ENCODE peak calls at places on chromosomes 1 and 21, in five cellular contexts. E is NT2/D1, Z is HepG2, N is H1, R is GM12878. C is an unnamed sample.

GRCh38 chr1:91428182-91428798 is 23.7 kb upstream of the HFM1 start:
- DNase-seq in N (peak), Z (no peak), R (no peak), E (peak), C (no peak)

GRCh38 chr1:47555307-47555706 is 117.5 kb downstream of the FOXD2 start:
- DNase-seq in N (no peak), E (no peak), R (no peak), Z (no peak), C (no peak)

GRCh38 chr1:180863158-180863775 is 49.4 kb upstream of the KIAA1614 start:
- DNase-seq in N (no peak), R (no peak), E (peak), Z (peak), C (peak)

GRCh38 chr1:110672753-110673108 is 2.0 kb downstream of the KCNA3 start:
- DNase-seq in E (no peak), Z (no peak), R (peak), N (no peak), C (no peak)

GRCh38 chr1:27574871-27575831 is 28.8 kb downstream of the AHDC1 start:
- DNase-seq in N (peak), E (peak), Z (no peak), R (no peak), C (peak)

GRCh38 chr21:25710550-25710949 is 24.2 kb downstream of the ATP5PF start:
- DNase-seq in N (no peak), E (no peak), R (no peak), Z (no peak), C (no peak)

GRCh38 chr1:42963378-42964005 is 4.8 kb upstream of the SLC2A1 start:
- DNase-seq in Z (peak), N (no peak), R (no peak), E (no peak), C (no peak)

GRCh38 chr1:1394116-1394515 is 5.0 kb downstream of the CCNL2 start:
- DNase-seq in N (no peak), R (no peak), Z (no peak), E (no peak), C (no peak)

GRCh38 chr1:209643295-209644020 is 8.8 kb downstream of the LAMB3 start:
- DNase-seq in R (no peak), Z (no peak), N (no peak), E (no peak), C (no peak)

GRCh38 chr21:31752352-31752751 is 20.4 kb upstream of the SCAF4 start:
- DNase-seq in Z (no peak), N (no peak), E (no peak), R (no peak), C (no peak)

GRCh38 chr1:178945763-178946266 is 74.9 kb upstream of the ANGPTL1 start:
- DNase-seq in Z (no peak), E (no peak), R (no peak), N (peak), C (no peak)

GRCh38 chr1:216805233-216805632 is 82.0 kb upstream of the ESRRG start:
- DNase-seq in N (no peak), Z (no peak), R (no peak), E (no peak), C (no peak)

GRCh38 chr1:228849011-228849541 is 113.8 kb downstream of the RHOU start:
- DNase-seq in E (no peak), N (peak), R (peak), Z (peak), C (no peak)

GRCh38 chr1:2202843-2203601 is 8.4 kb upstream of the FAAP20 start:
- DNase-seq in N (no peak), Z (no peak), R (no peak), E (no peak), C (no peak)

GRCh38 chr1:16440150-16440479 is 409 bp upstream of the NECAP2 start:
- DNase-seq in E (no peak), N (no peak), R (no peak), Z (peak), C (no peak)

GRCh38 chr1:32042330-32042729 is 28.7 kb downstream of the KHDRBS1 start:
- DNase-seq in E (no peak), R (no peak), N (no peak), Z (no peak), C (no peak)

GRCh38 chr1:177849130-177849529 is 120.7 kb downstream of the SEC16B start:
- DNase-seq in N (no peak), E (no peak), R (no peak), Z (no peak), C (no peak)

GRCh38 chr1:206004269-206004800 is 1.1 kb upstream of the RAB7B start:
- DNase-seq in Z (no peak), E (no peak), N (no peak), R (no peak), C (no peak)

GRCh38 chr1:147337040-147337439 is 94.6 kb downstream of the CHD1L start:
- DNase-seq in Z (no peak), E (peak), R (no peak), N (peak), C (no peak)

GRCh38 chr1:200029035-200029623 is 1.6 kb downstream of the NR5A2 start:
- DNase-seq in R (no peak), Z (no peak), N (peak), E (no peak), C (peak)

GRCh38 chr1:217274416-217274815 is 356.5 kb downstream of the GPATCH2 start:
- DNase-seq in E (no peak), Z (no peak), R (no peak), N (no peak), C (no peak)

DNA sequence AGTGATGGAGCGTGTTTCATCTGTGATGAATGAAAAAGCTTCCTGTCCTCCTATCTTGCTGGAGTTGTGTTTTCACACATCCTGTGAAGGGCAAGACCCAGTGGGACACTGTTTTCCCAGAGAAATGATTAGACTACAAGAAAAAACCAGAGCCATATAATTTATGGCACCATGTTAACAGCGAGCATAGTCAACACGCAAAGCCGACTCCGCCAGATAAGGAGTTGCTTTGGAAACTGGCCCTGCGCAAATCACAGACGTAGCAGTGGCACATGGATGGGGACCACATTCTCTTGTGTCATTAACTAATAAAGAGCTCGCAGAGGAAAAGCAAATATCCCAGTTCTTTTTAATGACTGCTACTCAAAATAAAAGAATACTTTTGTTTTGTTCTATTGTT is 471.2 kb upstream of the RUNX1 start:
- DNase-seq in N (no peak), R (no peak), E (no peak), Z (no peak), C (no peak)
- TF ChIP-seq SUZ12 in N (no peak), R (no peak), E (no peak), Z (no peak), C (no peak)

DNA sequence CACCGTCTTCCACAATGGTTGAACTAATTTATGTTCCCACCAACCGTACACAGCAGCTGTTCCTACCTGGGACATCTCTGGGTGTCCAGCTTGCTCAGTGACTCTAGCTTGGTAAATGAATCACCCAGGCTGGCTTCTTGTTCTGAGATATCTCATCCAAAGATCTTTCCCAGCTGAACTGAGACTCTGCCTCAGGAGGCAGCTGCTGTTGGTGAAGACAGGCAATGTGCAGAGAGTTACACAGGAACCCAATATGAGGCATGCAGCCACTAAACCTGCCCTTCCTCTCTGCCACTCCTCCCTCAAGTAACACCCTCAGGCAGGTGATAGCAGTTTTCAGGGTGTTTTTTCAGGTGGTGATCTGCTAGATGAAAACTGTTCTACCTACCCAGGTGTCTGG is 14.0 kb upstream of the FOXO6 start:
- DNase-seq in N (peak), E (no peak), R (no peak), Z (no peak), C (no peak)
- TF ChIP-seq SUZ12 in N (no peak), E (no peak), R (no peak), Z (no peak), C (no peak)

DNA sequence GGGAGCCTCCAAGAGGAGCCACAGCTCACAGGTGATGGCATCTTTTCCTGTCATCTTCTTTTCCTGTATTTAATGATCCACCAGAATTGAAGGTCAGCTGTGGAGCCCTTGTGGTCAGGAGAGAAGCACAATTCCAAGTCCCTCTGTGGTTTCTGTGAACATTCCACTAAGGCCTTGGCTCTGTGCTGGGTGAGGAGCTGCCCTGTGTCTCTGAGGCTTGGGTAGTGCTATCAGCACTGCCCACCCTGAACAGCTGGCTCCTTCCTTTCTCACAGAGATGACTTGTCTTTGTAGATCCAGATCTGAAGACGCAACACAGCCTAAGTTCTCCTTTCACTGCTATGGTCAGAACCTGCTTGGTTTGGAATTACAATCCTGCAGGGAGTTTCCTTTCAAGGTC is 142.0 kb upstream of the MAP1LC3C start:
- DNase-seq in E (no peak), R (no peak), N (no peak), Z (no peak), C (no peak)
- TF ChIP-seq SUZ12 in E (no peak), R (no peak), N (no peak), Z (no peak), C (no peak)

GRCh38 chr1:184504012-184504694 is 117.3 kb downstream of the C1orf21 start:
- DNase-seq in E (no peak), N (no peak), Z (no peak), R (no peak), C (no peak)
- TF ChIP-seq SUZ12 in E (no peak), N (no peak), Z (no peak), R (no peak), C (no peak)

C was measured in HEK293T.